ENCODE peak calls at places on chromosomes 12 and 14, in four cellular contexts. Q, K, V and U are unnamed samples.

GRCh38 chr14:95352481-95352880 is 32.8 kb upstream of the CLMN start:
- DNase-seq in Q (no peak), K (no peak), V (no peak), U (no peak)

GRCh38 chr12:77133566-77133965 is 68.2 kb upstream of the E2F7 start:
- DNase-seq in Q (peak), K (peak), V (no peak), U (peak)

GRCh38 chr12:83086023-83086422 is 399.3 kb downstream of the TMTC2 start:
- DNase-seq in Q (peak), K (no peak), V (no peak), U (no peak)

GRCh38 chr12:27083861-27084271 is 1.5 kb upstream of the C12orf71 start:
- DNase-seq in Q (no peak), K (no peak), V (no peak), U (peak)

GRCh38 chr14:81449576-81449975 is 49.5 kb upstream of the STON2 start:
- DNase-seq in Q (no peak), K (no peak), V (no peak), U (no peak)

GRCh38 chr14:44955528-44955927 is 6.2 kb downstream of the KLHL28 start:
- DNase-seq in Q (no peak), K (no peak), V (no peak), U (no peak)

GRCh38 chr12:26119391-26119981 is 5.4 kb downstream of the BHLHE41 start:
- DNase-seq in Q (no peak), K (no peak), V (no peak), U (no peak)

GRCh38 chr14:80206351-80206750 is 5.0 kb downstream of the DIO2 start:
- DNase-seq in Q (no peak), K (no peak), V (no peak), U (no peak)

GRCh38 chr14:34246206-34246605 is 215.8 kb downstream of the SPTSSA start:
- DNase-seq in Q (no peak), K (no peak), V (no peak), U (no peak)

GRCh38 chr14:88164906-88165534 is 158.0 kb downstream of the KCNK10 start:
- DNase-seq in Q (no peak), K (no peak), V (no peak), U (no peak)

GRCh38 chr12:6352198-6353173 is 10.6 kb upstream of the TNFRSF1A start:
- DNase-seq in Q (no peak), K (no peak), V (no peak), U (no peak)

GRCh38 chr12:7642876-7643309 is 22.8 kb downstream of the APOBEC1 start:
- DNase-seq in Q (no peak), K (no peak), V (no peak), U (no peak)